ENCODE peak calls at places on chromosomes 5 and 9, in six cellular contexts. One of them, this sample, is unnamed.

GRCh38 chr9:68653141-68653595 is 51.9 kb upstream of the PIP5K1B start:
- DNase-seq in fibroblast of lung: no peak
- DNase-seq in MM.1S: peak
- DNase-seq in left ventricle myocardium inferior: no peak
- DNase-seq in PC-3: no peak
- DNase-seq in HFFc6: no peak
- DNase-seq in this sample: no peak

GRCh38 chr5:75239681-75240080 is 3.0 kb upstream of the ANKRD31 start:
- DNase-seq in PC-3: peak
- DNase-seq in HFFc6: no peak
- DNase-seq in left ventricle myocardium inferior: no peak
- DNase-seq in fibroblast of lung: no peak
- DNase-seq in MM.1S: no peak
- DNase-seq in this sample: no peak

GRCh38 chr9:72154468-72155281 is 5.4 kb downstream of the GDA start:
- DNase-seq in HFFc6: no peak
- DNase-seq in fibroblast of lung: no peak
- DNase-seq in PC-3: peak
- DNase-seq in MM.1S: no peak
- DNase-seq in left ventricle myocardium inferior: no peak
- DNase-seq in this sample: no peak

GRCh38 chr5:134245101-134245604 is 19.3 kb upstream of the PPP2CA start:
- DNase-seq in fibroblast of lung: peak
- DNase-seq in HFFc6: peak
- DNase-seq in left ventricle myocardium inferior: no peak
- DNase-seq in MM.1S: no peak
- DNase-seq in PC-3: peak
- DNase-seq in this sample: no peak

GRCh38 chr5:53397141-53397794 is 83.2 kb upstream of the FST start:
- DNase-seq in MM.1S: no peak
- DNase-seq in left ventricle myocardium inferior: no peak
- DNase-seq in PC-3: no peak
- DNase-seq in fibroblast of lung: no peak
- DNase-seq in HFFc6: no peak
- DNase-seq in this sample: no peak

GRCh38 chr5:6596388-6596787 is 36.5 kb downstream of the NSUN2 start:
- DNase-seq in PC-3: no peak
- DNase-seq in MM.1S: no peak
- DNase-seq in HFFc6: no peak
- DNase-seq in fibroblast of lung: no peak
- DNase-seq in left ventricle myocardium inferior: no peak
- DNase-seq in this sample: no peak

GRCh38 chr5:87195104-87195581 is 72.5 kb upstream of the RASA1 start:
- DNase-seq in fibroblast of lung: peak
- DNase-seq in HFFc6: peak
- DNase-seq in PC-3: peak
- DNase-seq in MM.1S: no peak
- DNase-seq in left ventricle myocardium inferior: no peak
- DNase-seq in this sample: peak

GRCh38 chr9:133967024-133967741 is 24.9 kb downstream of the VAV2 start:
- DNase-seq in left ventricle myocardium inferior: no peak
- DNase-seq in MM.1S: no peak
- DNase-seq in HFFc6: peak
- DNase-seq in fibroblast of lung: no peak
- DNase-seq in PC-3: peak
- DNase-seq in this sample: no peak

GRCh38 chr9:69758001-69758730 is 1.6 kb downstream of the PTAR1 start:
- DNase-seq in HFFc6: no peak
- DNase-seq in fibroblast of lung: peak
- DNase-seq in PC-3: no peak
- DNase-seq in MM.1S: no peak
- DNase-seq in left ventricle myocardium inferior: no peak
- DNase-seq in this sample: no peak

GRCh38 chr9:120791161-120791560 is 2.1 kb downstream of the FBXW2 start:
- DNase-seq in left ventricle myocardium inferior: no peak
- DNase-seq in PC-3: peak
- DNase-seq in fibroblast of lung: no peak
- DNase-seq in MM.1S: no peak
- DNase-seq in HFFc6: no peak
- DNase-seq in this sample: no peak

GRCh38 chr9:120787906-120788305 is 5.3 kb downstream of the FBXW2 start:
- DNase-seq in fibroblast of lung: no peak
- DNase-seq in PC-3: no peak
- DNase-seq in MM.1S: no peak
- DNase-seq in left ventricle myocardium inferior: no peak
- DNase-seq in HFFc6: no peak
- DNase-seq in this sample: no peak

GRCh38 chr9:120792898-120793765 is at the start of gene FBXW2:
- DNase-seq in left ventricle myocardium inferior: peak
- DNase-seq in PC-3: peak
- DNase-seq in MM.1S: peak
- DNase-seq in fibroblast of lung: peak
- DNase-seq in HFFc6: peak
- DNase-seq in this sample: peak
- TF ChIP-seq CTCF in left ventricle myocardium inferior: peak
- TF ChIP-seq CTCF in PC-3: no peak
- TF ChIP-seq CTCF in MM.1S: no peak
- TF ChIP-seq CTCF in fibroblast of lung: no peak
- TF ChIP-seq CTCF in HFFc6: peak
- TF ChIP-seq CTCF in this sample: no peak

GRCh38 chr5:28009526-28010025 is 971.2 kb upstream of the CDH9 start:
- DNase-seq in left ventricle myocardium inferior: no peak
- DNase-seq in fibroblast of lung: no peak
- DNase-seq in PC-3: peak
- DNase-seq in HFFc6: no peak
- DNase-seq in MM.1S: no peak
- DNase-seq in this sample: no peak

GRCh38 chr5:28017178-28017577 is 978.8 kb upstream of the CDH9 start:
- DNase-seq in MM.1S: no peak
- DNase-seq in PC-3: no peak
- DNase-seq in left ventricle myocardium inferior: no peak
- DNase-seq in HFFc6: no peak
- DNase-seq in fibroblast of lung: no peak
- DNase-seq in this sample: no peak

GRCh38 chr5:28014779-28015178 is 976.4 kb upstream of the CDH9 start:
- DNase-seq in MM.1S: peak
- DNase-seq in HFFc6: no peak
- DNase-seq in left ventricle myocardium inferior: no peak
- DNase-seq in PC-3: peak
- DNase-seq in fibroblast of lung: no peak
- DNase-seq in this sample: no peak

GRCh38 chr5:28012538-28012937 is 974.2 kb upstream of the CDH9 start:
- DNase-seq in HFFc6: no peak
- DNase-seq in fibroblast of lung: no peak
- DNase-seq in MM.1S: peak
- DNase-seq in PC-3: no peak
- DNase-seq in left ventricle myocardium inferior: no peak
- DNase-seq in this sample: no peak
- TF ChIP-seq CTCF in HFFc6: peak
- TF ChIP-seq CTCF in fibroblast of lung: no peak
- TF ChIP-seq CTCF in MM.1S: peak
- TF ChIP-seq CTCF in PC-3: no peak
- TF ChIP-seq CTCF in left ventricle myocardium inferior: no peak
- TF ChIP-seq CTCF in this sample: no peak

GRCh38 chr5:150653145-150653761 is 7.8 kb upstream of the MYOZ3 start:
- DNase-seq in PC-3: peak
- DNase-seq in MM.1S: no peak
- DNase-seq in HFFc6: peak
- DNase-seq in left ventricle myocardium inferior: no peak
- DNase-seq in fibroblast of lung: peak
- DNase-seq in this sample: no peak
- TF ChIP-seq CTCF in PC-3: peak
- TF ChIP-seq CTCF in MM.1S: no peak
- TF ChIP-seq CTCF in HFFc6: peak
- TF ChIP-seq CTCF in left ventricle myocardium inferior: no peak
- TF ChIP-seq CTCF in fibroblast of lung: peak
- TF ChIP-seq CTCF in this sample: peak

DNA sequence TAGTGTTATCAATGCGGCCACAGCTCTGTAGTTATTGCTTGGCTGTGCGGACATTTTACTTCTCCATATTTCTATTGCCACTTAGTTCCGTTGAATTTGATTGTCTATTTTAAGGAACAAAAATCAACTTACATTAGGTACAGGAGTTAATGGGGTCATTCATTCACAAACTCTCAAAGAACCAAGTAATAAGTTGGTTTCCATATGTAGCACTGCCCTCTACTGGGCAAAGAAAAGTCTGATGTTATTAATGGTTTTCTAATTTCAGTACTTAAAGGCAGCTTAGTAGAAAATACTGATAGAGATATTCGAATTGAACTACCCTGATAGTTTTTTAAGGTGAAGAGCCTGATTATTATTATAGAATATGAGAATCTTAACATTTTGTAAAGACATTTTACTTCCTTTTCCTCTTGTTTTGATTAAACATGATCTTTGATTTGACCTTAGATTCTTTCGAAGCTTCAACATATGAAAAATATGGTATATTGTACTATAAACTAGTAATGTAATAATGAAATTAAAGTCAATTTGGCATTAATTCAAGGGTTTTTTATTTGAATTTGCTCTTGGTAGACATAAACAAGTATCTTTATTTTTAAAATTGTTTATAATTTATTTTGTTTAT is 119.5 kb upstream of the CTNND2 start:
- DNase-seq in fibroblast of lung: peak
- DNase-seq in PC-3: peak
- DNase-seq in HFFc6: peak
- DNase-seq in MM.1S: peak
- DNase-seq in left ventricle myocardium inferior: no peak
- DNase-seq in this sample: no peak
- TF ChIP-seq CTCF in fibroblast of lung: no peak
- TF ChIP-seq CTCF in PC-3: peak
- TF ChIP-seq CTCF in HFFc6: peak
- TF ChIP-seq CTCF in MM.1S: peak
- TF ChIP-seq CTCF in left ventricle myocardium inferior: peak
- TF ChIP-seq CTCF in this sample: peak